ENCODE peak calls at places on chromosomes 11 and 22, in nine cellular contexts. W, H, Z, O, T, J, L, Q and D are unnamed samples.

GRCh38 chr11:117319214-117319840 is 3.3 kb upstream of the BACE1 start:
- DNase-seq in J (no peak), H (peak), Q (no peak), Z (no peak), O (no peak), L (no peak), T (peak), W (no peak), D (peak)

GRCh38 chr11:117928818-117929567 is at the start of gene TMPRSS13:
- DNase-seq in H (no peak), L (no peak), Q (no peak), T (no peak), O (no peak), J (no peak), W (no peak), Z (no peak), D (no peak)

GRCh38 chr22:39658367-39658766 is 87.8 kb downstream of the CACNA1I start:
- DNase-seq in L (no peak), T (no peak), W (no peak), Q (no peak), O (no peak), J (no peak), H (no peak), Z (peak), D (no peak)

GRCh38 chr11:79727221-79727620 is 286.4 kb upstream of the TENM4 start:
- DNase-seq in J (no peak), H (no peak), L (no peak), T (no peak), Q (no peak), W (no peak), Z (no peak), O (no peak), D (no peak)

GRCh38 chr11:124740277-124740882 is 638 bp downstream of the NRGN start:
- DNase-seq in Q (peak), L (peak), H (no peak), T (peak), W (peak), J (peak), O (peak), Z (peak), D (no peak)

GRCh38 chr11:92159931-92160330 is 64.7 kb upstream of the FAT3 start:
- DNase-seq in Q (no peak), O (no peak), W (no peak), J (no peak), H (no peak), Z (no peak), T (no peak), L (no peak), D (no peak)

GRCh38 chr22:45608763-45609180 is 62.9 kb upstream of the ATXN10 start:
- DNase-seq in Q (no peak), O (no peak), T (peak), W (no peak), L (no peak), Z (no peak), J (no peak), H (peak), D (peak)

GRCh38 chr22:28375761-28376534 is 303.7 kb downstream of the TTC28 start:
- DNase-seq in J (no peak), H (peak), L (no peak), W (no peak), O (no peak), Z (no peak), T (peak), Q (no peak), D (peak)

GRCh38 chr22:44620129-44620840 is 81.7 kb upstream of the PRR5 start:
- DNase-seq in H (no peak), L (peak), Q (peak), Z (peak), T (peak), J (peak), O (peak), W (peak), D (peak)

GRCh38 chr11:6705905-6706535 is 22.9 kb upstream of the MRPL17 start:
- DNase-seq in Z (peak), W (peak), Q (peak), H (peak), T (peak), L (peak), J (peak), O (peak), D (peak)

GRCh38 chr11:116614306-116615210 is 158.2 kb downstream of the BUD13 start:
- DNase-seq in L (no peak), Q (no peak), W (no peak), H (no peak), O (no peak), J (no peak), T (no peak), Z (no peak), D (no peak)